ENCODE peak calls at places on chromosomes 11 and 22, in ten cellular contexts. E, M, T, P, F, Y, V, K, X and Z are unnamed samples.

GRCh38 chr11:72298931-72299330 is 55.0 kb upstream of the PHOX2A start:
- DNase-seq in E (no peak), M (no peak), T (no peak), P (peak), F (no peak), Y (no peak), V (no peak), K (no peak), X (peak), Z (no peak)

GRCh38 chr11:36744375-36745168 is 146.5 kb upstream of the RAG2 start:
- DNase-seq in E (peak), M (peak), T (peak), P (no peak), F (no peak), Y (peak), V (peak), K (peak), X (no peak), Z (peak)

GRCh38 chr11:118194835-118195627 is 18.6 kb upstream of the SCN2B start:
- DNase-seq in E (peak), M (peak), T (no peak), P (peak), F (no peak), Y (no peak), V (peak), K (peak), X (peak), Z (no peak)

GRCh38 chr22:40323681-40324083 is 22.6 kb upstream of the ADSL start:
- DNase-seq in E (no peak), M (no peak), T (no peak), P (no peak), F (no peak), Y (no peak), V (no peak), K (no peak), X (no peak), Z (no peak)

GRCh38 chr11:64777449-64778222 is 706 bp downstream of the SF1 start:
- DNase-seq in E (peak), M (peak), T (no peak), P (peak), F (no peak), Y (peak), V (peak), K (peak), X (peak), Z (peak)

GRCh38 chr11:69430566-69430965 is 50.9 kb upstream of the LINC01488 start:
- DNase-seq in E (no peak), M (no peak), T (no peak), P (no peak), F (no peak), Y (no peak), V (no peak), K (peak), X (no peak), Z (no peak)

GRCh38 chr11:111736191-111736590 is 30.0 kb downstream of the PPP2R1B start:
- DNase-seq in E (no peak), M (no peak), T (no peak), P (no peak), F (no peak), Y (no peak), V (no peak), K (no peak), X (no peak), Z (no peak)

GRCh38 chr11:12150831-12151382 is 40.5 kb downstream of the MICAL2 start:
- DNase-seq in E (no peak), M (peak), T (no peak), P (no peak), F (no peak), Y (no peak), V (no peak), K (no peak), X (no peak), Z (no peak)

GRCh38 chr22:37205046-37205445 is 7.2 kb downstream of the SSTR3 start:
- DNase-seq in E (no peak), M (no peak), T (no peak), P (no peak), F (no peak), Y (no peak), V (no peak), K (no peak), X (peak), Z (no peak)

DNA sequence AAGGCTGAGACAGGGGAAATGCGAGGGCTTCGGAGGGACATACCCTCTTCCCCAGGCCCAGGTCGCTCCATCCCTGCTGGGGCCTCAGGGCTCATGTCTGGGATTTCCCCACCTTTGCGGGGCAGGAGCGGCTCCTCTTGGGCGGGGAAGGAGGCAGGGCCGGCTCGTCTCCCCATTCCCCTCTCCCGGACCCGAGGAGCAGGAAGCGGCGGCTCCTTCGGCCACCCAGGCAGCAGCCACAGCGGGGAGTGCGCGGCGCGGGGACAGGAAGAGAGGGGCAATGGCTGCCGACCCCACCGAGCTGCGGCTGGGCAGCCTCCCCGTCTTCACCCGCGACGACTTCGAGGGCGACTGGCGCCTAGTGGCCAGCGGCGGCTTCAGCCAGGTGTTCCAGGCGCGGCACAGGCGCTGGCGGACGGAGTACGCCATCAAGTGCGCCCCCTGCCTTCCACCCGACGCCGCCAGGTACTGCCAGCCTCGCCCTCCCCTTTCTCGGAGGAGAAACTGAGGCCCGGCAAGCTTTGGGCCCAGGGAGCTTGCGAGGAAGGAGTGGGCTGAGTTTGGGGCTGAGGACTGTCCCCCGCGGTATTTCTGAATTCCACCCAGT is at the start of gene ANKK1:
- DNase-seq in E (no peak), M (peak), T (peak), P (peak), F (no peak), Y (peak), V (peak), K (no peak), X (peak), Z (no peak)
- TF ChIP-seq CTCF in E (no peak), M (peak), T (peak), P (peak), F (peak), Y (peak), V (peak), K (no peak), X (no peak), Z (no peak)

GRCh38 chr22:26589845-26590524 is at the start of gene TPST2:
- DNase-seq in E (peak), M (peak), T (no peak), P (peak), F (no peak), Y (peak), V (peak), K (peak), X (peak), Z (peak)
- TF ChIP-seq POLR2AphosphoS5 in E (peak), M (peak), T (peak), P (peak), F (peak), Y (peak), V (peak), K (peak), X (no peak), Z (peak)

GRCh38 chr11:106581399-106581798 is 436.9 kb downstream of the GUCY1A2 start:
- DNase-seq in E (peak), M (no peak), T (no peak), P (no peak), F (no peak), Y (no peak), V (no peak), K (no peak), X (no peak), Z (no peak)

GRCh38 chr11:106585061-106585460 is 433.2 kb downstream of the GUCY1A2 start:
- DNase-seq in E (no peak), M (no peak), T (peak), P (no peak), F (no peak), Y (peak), V (no peak), K (peak), X (no peak), Z (no peak)
- TF ChIP-seq CTCF in E (no peak), M (no peak), T (no peak), P (no peak), F (peak), Y (peak), V (no peak), K (peak), X (no peak), Z (no peak)

DNA sequence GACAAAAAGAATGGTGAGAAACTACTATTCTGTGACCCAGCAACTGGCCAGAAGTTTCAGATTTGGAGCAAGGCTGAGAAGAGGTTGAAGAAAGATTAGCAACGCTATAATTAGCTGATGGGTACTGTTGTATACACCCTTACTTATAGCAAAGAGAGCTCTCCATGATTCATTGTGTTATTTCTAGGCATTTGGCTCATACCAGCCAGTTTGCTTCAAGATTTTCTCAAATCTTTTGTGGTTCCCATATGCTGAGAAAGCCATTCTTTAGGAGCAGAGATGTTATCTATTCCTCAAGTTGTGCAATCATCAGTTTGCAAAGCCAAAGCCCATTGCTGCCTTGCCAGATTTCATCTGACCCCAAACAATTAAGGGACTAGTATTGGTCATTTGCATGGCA is 179.4 kb downstream of the ETS1 start:
- DNase-seq in E (no peak), M (no peak), T (no peak), P (no peak), F (no peak), Y (no peak), V (no peak), K (no peak), X (no peak), Z (no peak)
- TF ChIP-seq POLR2AphosphoS5 in E (no peak), M (no peak), T (no peak), P (no peak), F (no peak), Y (no peak), V (no peak), K (no peak), X (no peak), Z (no peak)

DNA sequence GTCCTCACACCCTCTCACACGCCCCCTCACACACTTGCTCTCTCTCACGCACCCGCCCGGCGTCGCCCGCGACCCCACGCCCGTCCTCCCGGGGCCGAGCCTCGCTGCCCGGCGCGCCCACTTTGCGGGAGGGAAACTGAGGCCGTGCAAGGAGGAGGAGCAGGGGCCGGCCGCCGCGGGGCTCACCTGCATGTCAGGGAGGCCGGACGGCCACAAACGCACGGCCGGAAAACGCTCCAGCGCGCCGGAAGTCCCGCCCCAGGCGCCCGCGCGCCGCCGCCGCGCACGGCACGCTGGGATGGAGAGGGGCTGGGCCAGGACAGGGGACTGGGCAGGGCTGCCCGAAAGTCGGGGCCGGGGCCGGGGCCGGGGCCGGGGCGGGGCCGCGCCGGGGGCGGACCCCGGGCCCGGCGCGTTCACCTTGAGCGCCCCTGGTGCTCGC is at the start of gene CHID1:
- DNase-seq in E (peak), M (peak), T (peak), P (peak), F (no peak), Y (peak), V (peak), K (peak), X (peak), Z (peak)
- TF ChIP-seq CTCF in E (no peak), M (no peak), T (no peak), P (no peak), F (no peak), Y (no peak), V (no peak), K (peak), X (no peak), Z (no peak)